ENCODE peak calls at places on chromosomes 4 and X, in six cellular contexts. Y is SK-N-SH, B is GM23248, J is psoas muscle, V is esophagus squamous epithelium, C is AG04450. Q is an unnamed sample.

GRCh38 chr4:2962614-2963184 is 507 bp downstream of the NOP14 start:
- DNase-seq in B (peak), J (peak), C (no peak), Y (no peak), V (no peak), Q (peak)

GRCh38 chrX:21943460-21944135 is 3.1 kb downstream of the SMS start:
- DNase-seq in J (no peak), V (no peak), C (peak), B (peak), Y (no peak), Q (peak)

GRCh38 chrX:29478336-29479069 is 736.9 kb upstream of the MAGEB2 start:
- DNase-seq in C (no peak), B (peak), V (no peak), J (no peak), Y (peak), Q (peak)

GRCh38 chrX:103565752-103566151 is 19.6 kb upstream of the TCEAL4 start:
- DNase-seq in V (no peak), Y (no peak), J (no peak), C (peak), B (peak), Q (no peak)

GRCh38 chr4:81255524-81255923 is 40.5 kb upstream of the PRKG2 start:
- DNase-seq in C (peak), B (peak), Y (no peak), J (no peak), V (no peak), Q (no peak)

GRCh38 chr4:107757860-107758476 is 37.9 kb upstream of the PAPSS1 start:
- DNase-seq in Y (peak), J (no peak), B (peak), V (no peak), C (peak), Q (no peak)

GRCh38 chrX:149539283-149540132 is 1.3 kb upstream of the EOLA1 start:
- DNase-seq in B (peak), Y (peak), C (peak), V (peak), J (peak), Q (peak)

GRCh38 chr4:48815483-48815882 is 15.4 kb upstream of the OCIAD1 start:
- DNase-seq in B (no peak), C (no peak), J (no peak), Y (no peak), V (no peak), Q (no peak)

GRCh38 chr4:166091914-166092510 is 219.0 kb downstream of the TLL1 start:
- DNase-seq in C (no peak), B (peak), J (no peak), Y (peak), V (no peak), Q (no peak)

GRCh38 chr4:89539797-89540711 is 232.5 kb upstream of the GPRIN3 start:
- DNase-seq in V (no peak), C (no peak), Y (no peak), B (peak), J (no peak), Q (no peak)

GRCh38 chrX:48477960-48478755 is 2.2 kb downstream of the FTSJ1 start:
- DNase-seq in Y (no peak), V (no peak), B (no peak), J (no peak), C (no peak), Q (no peak)

GRCh38 chr4:147863111-147863747 is 131.3 kb downstream of the ARHGAP10 start:
- DNase-seq in B (no peak), V (no peak), J (no peak), C (no peak), Y (peak), Q (no peak)

GRCh38 chr4:174277433-174277832 is 6.0 kb downstream of the FBXO8 start:
- DNase-seq in C (no peak), Y (no peak), J (no peak), B (no peak), V (no peak), Q (no peak)

GRCh38 chr4:107658400-107659326 is 61.4 kb downstream of the PAPSS1 start:
- DNase-seq in B (no peak), V (no peak), C (no peak), Y (no peak), J (no peak), Q (no peak)

GRCh38 chr4:114926508-114926907 is 186.9 kb downstream of the NDST4 start:
- DNase-seq in Y (no peak), B (no peak), V (no peak), C (no peak), J (no peak), Q (no peak)

GRCh38 chr4:114921191-114921590 is 192.2 kb downstream of the NDST4 start:
- DNase-seq in V (no peak), J (no peak), C (no peak), B (no peak), Y (no peak), Q (no peak)

GRCh38 chr4:114924311-114924710 is 189.1 kb downstream of the NDST4 start:
- DNase-seq in Y (no peak), J (no peak), V (no peak), B (no peak), C (no peak), Q (no peak)

GRCh38 chr4:114921790-114922581 is 191.4 kb downstream of the NDST4 start:
- DNase-seq in C (no peak), V (no peak), B (no peak), J (no peak), Y (no peak), Q (no peak)

DNA sequence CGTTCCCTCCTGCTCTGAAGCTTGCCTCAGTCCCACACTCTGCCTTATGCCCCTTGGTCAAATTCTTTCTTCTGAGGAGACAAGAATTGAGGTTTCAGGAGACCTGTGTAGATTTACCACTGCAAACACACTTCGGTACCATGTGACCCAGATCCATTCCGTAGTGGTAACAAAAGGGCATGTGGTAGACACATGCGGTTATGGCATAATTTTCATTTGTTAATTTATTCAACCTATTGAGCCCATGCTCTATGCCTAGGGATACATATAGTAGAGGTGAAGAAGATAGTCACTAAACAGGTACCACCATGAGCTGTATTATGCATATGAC is 190.9 kb downstream of the NDST4 start:
- DNase-seq in Y (no peak), B (no peak), J (no peak), C (no peak), V (no peak), Q (no peak)
- H3K27ac ChIP-seq in Y (no peak), B (no peak), J (no peak), C (no peak), V (no peak), Q (no peak)

GRCh38 chr4:159273126-159273438 is 170.2 kb downstream of the RAPGEF2 start:
- DNase-seq in Y (peak), C (no peak), V (no peak), J (no peak), B (no peak), Q (peak)
- H3K27ac ChIP-seq in Y (peak), C (no peak), V (no peak), J (peak), B (no peak), Q (peak)

GRCh38 chr4:75285837-75286236 is 228.4 kb downstream of the RCHY1 start:
- DNase-seq in V (no peak), Y (no peak), B (no peak), C (no peak), J (no peak), Q (no peak)
- H3K27ac ChIP-seq in V (no peak), Y (no peak), B (no peak), C (no peak), J (no peak), Q (no peak)

GRCh38 chr4:102355748-102356147 is 10.5 kb upstream of the SLC39A8 start:
- DNase-seq in Y (no peak), J (no peak), B (no peak), V (no peak), C (no peak), Q (no peak)

GRCh38 chr4:102356562-102357202 is 11.4 kb upstream of the SLC39A8 start:
- DNase-seq in Y (no peak), C (no peak), V (no peak), B (no peak), J (no peak), Q (no peak)

GRCh38 chr4:102350634-102351033 is 5.4 kb upstream of the SLC39A8 start:
- DNase-seq in Y (no peak), J (no peak), V (no peak), C (no peak), B (no peak), Q (no peak)

GRCh38 chr4:102354671-102355454 is 9.6 kb upstream of the SLC39A8 start:
- DNase-seq in Y (no peak), B (no peak), J (no peak), C (no peak), V (no peak), Q (no peak)

DNA sequence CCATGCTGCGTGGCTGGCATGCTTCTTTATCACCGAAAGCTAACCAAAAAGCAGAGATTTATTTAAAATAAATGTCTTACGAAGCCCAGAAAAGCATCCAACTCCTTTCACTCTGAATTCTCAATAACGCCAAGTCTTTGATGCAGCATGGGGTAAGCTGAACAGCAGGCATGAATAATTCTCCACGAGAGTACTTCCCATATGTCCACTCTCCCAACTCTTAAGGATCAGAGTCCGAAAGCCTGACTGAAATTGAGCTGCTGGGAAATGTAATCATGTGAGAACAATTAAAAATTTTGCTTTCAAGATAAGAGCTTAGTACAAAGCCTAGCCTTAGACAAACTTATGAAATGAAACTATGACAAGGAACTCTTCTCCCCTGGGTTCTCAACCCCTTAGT is 7.5 kb upstream of the SLC39A8 start:
- DNase-seq in V (no peak), C (no peak), B (no peak), J (no peak), Y (no peak), Q (no peak)
- H3K27ac ChIP-seq in V (no peak), C (no peak), B (no peak), J (no peak), Y (no peak), Q (no peak)

DNA sequence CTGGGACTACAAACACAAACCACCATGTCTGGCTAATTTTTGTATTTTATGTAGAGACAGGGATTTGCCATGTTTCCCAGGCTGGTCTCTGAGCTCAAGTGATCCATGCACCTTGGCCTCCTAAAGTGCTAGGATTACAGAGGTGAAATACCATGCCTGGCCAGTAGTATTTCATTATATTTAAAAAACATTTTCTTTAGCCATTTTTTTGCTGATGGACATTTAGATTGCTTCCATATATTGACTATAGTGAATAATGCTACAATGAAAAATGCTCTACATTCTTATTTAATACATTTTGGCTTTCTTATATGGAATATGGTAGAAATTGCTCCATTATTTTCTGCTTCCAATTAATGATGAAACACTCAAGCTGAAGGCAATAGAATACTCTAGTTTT is 1439.7 kb downstream of the FSTL5 start:
- DNase-seq in J (no peak), Y (no peak), V (no peak), C (no peak), B (no peak), Q (no peak)
- H3K27ac ChIP-seq in J (no peak), Y (no peak), V (no peak), C (no peak), B (no peak), Q (no peak)

DNA sequence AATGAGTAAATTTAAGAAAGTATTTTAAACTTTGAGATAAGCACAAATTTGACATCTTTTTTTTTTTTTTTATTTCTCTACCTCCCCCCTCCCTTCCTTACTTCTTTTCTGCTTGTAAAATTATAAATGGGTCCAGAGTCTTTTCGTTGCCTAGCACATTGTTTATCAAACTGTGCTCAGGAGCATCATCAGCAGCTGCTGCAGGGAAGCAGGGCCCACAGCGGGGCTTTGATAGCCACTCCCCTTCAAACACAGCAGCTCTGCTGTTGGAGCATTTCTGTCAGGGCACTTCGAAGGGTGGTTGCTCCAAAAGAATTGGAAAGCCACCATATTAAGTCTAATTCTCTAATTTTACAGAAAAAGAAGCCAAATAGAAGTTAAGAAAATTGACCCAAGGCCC is 588.3 kb downstream of the SPRY1 start:
- DNase-seq in B (no peak), C (no peak), J (peak), Y (no peak), V (no peak), Q (no peak)
- H3K27ac ChIP-seq in B (no peak), C (no peak), J (peak), Y (peak), V (peak), Q (no peak)

GRCh38 chrX:39693298-39693697 is 404.5 kb downstream of the BCOR start:
- DNase-seq in Y (peak), V (no peak), J (no peak), B (no peak), C (no peak), Q (no peak)

GRCh38 chrX:39689374-39690104 is 408.2 kb downstream of the BCOR start:
- DNase-seq in Y (peak), J (no peak), V (no peak), B (peak), C (no peak), Q (no peak)

GRCh38 chrX:39690541-39691415 is 407.0 kb downstream of the BCOR start:
- DNase-seq in B (no peak), J (no peak), V (no peak), C (no peak), Y (no peak), Q (no peak)

GRCh38 chrX:39691724-39692123 is 406.0 kb downstream of the BCOR start:
- DNase-seq in Y (no peak), V (no peak), B (no peak), J (no peak), C (no peak), Q (no peak)

DNA sequence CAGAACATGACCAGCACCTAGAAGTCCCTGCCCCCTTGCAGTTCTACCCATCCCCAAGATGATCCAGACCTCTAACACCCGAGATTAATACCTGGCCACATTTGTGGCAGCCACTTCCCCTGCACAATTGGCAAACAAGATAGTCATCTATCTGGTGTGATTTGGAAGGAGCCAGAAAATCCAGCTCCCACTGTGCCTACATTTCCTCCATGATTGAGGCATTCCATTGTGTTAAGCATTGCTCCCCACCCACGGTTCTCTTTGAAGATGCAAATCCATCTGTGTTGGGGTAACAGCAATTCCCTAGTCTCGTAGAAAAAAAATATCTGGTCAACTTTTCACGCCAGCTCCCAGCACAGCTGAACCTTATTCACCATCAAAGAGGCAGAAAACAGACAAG is 405.0 kb downstream of the BCOR start:
- DNase-seq in Y (no peak), J (no peak), B (no peak), V (no peak), C (no peak), Q (no peak)
- H3K27ac ChIP-seq in Y (no peak), J (no peak), B (no peak), V (no peak), C (no peak), Q (no peak)

DNA sequence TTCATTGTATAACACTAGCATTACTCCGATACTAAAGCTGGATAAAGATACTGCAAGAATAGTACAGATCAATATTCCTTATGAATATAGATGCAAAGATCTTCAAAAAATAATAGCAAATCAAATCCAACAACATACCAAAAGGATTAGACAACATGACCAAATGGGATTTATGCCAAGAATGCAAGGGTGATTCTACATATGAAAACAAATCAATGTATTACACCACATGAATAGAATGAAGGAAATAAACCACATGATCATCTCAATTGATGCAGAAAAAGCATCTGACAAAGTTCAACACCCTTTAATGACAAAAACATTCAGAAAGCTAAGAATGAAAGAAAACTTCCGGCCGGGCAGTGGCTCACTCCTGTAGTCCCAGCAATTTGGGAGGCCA is 42.8 kb downstream of the CUL4B start:
- DNase-seq in V (no peak), C (peak), Y (no peak), J (no peak), B (peak), Q (no peak)
- H3K27ac ChIP-seq in V (no peak), C (peak), Y (peak), J (no peak), B (peak), Q (no peak)

GRCh38 chrX:53713987-53714579 is 27.6 kb upstream of the HUWE1 start:
- DNase-seq in Y (no peak), B (no peak), J (no peak), V (no peak), C (no peak), Q (no peak)
- H3K27ac ChIP-seq in Y (no peak), B (no peak), J (no peak), V (no peak), C (no peak), Q (no peak)